ENCODE peak calls at places on chromosomes 2 and 18, in five cellular contexts. N is stomach, M is endothelial cell of umbilical vein, K is GM12878, Q is transverse colon. P is an unnamed sample.

GRCh38 chr2:218897394-218898108 is 16.9 kb downstream of the WNT10A start:
- DNase-seq in N (no peak), M (no peak), K (no peak), Q (no peak), P (no peak)

GRCh38 chr18:75422341-75422910 is 5.1 kb downstream of the SMIM21 start:
- DNase-seq in N (no peak), M (no peak), K (no peak), Q (no peak), P (no peak)

GRCh38 chr2:166653185-166653813 is 159.2 kb upstream of the SCN7A start:
- DNase-seq in N (no peak), M (peak), K (no peak), Q (no peak), P (no peak)

GRCh38 chr2:234392230-234392629 is 104.7 kb downstream of the ARL4C start:
- DNase-seq in N (no peak), M (no peak), K (no peak), Q (no peak), P (no peak)

GRCh38 chr2:235468978-235469694 is 24.7 kb upstream of the AGAP1 start:
- DNase-seq in N (peak), M (no peak), K (no peak), Q (peak), P (peak)

GRCh38 chr2:43792653-43793052 is 18.8 kb downstream of the DYNC2LI1 start:
- DNase-seq in N (no peak), M (no peak), K (peak), Q (no peak), P (no peak)

GRCh38 chr18:75828379-75828778 is 400.9 kb upstream of the SMIM21 start:
- DNase-seq in N (no peak), M (no peak), K (no peak), Q (no peak), P (no peak)

GRCh38 chr2:209663666-209664065 is 108.0 kb upstream of the UNC80 start:
- DNase-seq in N (no peak), M (no peak), K (no peak), Q (no peak), P (no peak)

GRCh38 chr2:159118859-159119510 is 150.5 kb downstream of the TANC1 start:
- DNase-seq in N (no peak), M (no peak), K (no peak), Q (no peak), P (no peak)

GRCh38 chr2:28344756-28345291 is 47.8 kb upstream of the FOSL2 start:
- DNase-seq in N (no peak), M (no peak), K (no peak), Q (no peak), P (no peak)

GRCh38 chr2:32479224-32479623 is 122.4 kb downstream of the BIRC6 start:
- DNase-seq in N (no peak), M (no peak), K (no peak), Q (no peak), P (no peak)

GRCh38 chr2:113124181-113124961 is 3.0 kb upstream of the IL1RN start:
- DNase-seq in N (no peak), M (no peak), K (peak), Q (no peak), P (peak)

GRCh38 chr2:2777213-2777612 is 446.1 kb upstream of the MYT1L start:
- DNase-seq in N (no peak), M (no peak), K (no peak), Q (no peak), P (no peak)

GRCh38 chr2:96505231-96505889 is at the start of gene NEURL3:
- DNase-seq in N (no peak), M (peak), K (no peak), Q (no peak), P (peak)

GRCh38 chr2:222203031-222203430 is 95.8 kb downstream of the PAX3 start:
- DNase-seq in N (no peak), M (no peak), K (no peak), Q (no peak), P (no peak)

GRCh38 chr2:143482316-143482715 is 353.1 kb downstream of the ARHGAP15 start:
- DNase-seq in N (no peak), M (peak), K (no peak), Q (no peak), P (no peak)

GRCh38 chr2:30252723-30253688 is 21.7 kb downstream of the LBH start:
- DNase-seq in N (peak), M (peak), K (no peak), Q (peak), P (no peak)

GRCh38 chr18:35267161-35267651 is 22.8 kb downstream of the ZSCAN30 start:
- DNase-seq in N (peak), M (peak), K (no peak), Q (peak), P (no peak)

GRCh38 chr2:56134861-56135260 is 48.9 kb upstream of the CCDC85A start:
- DNase-seq in N (no peak), M (no peak), K (no peak), Q (no peak), P (no peak)

GRCh38 chr2:198657520-198658121 is 800.1 kb downstream of the SATB2 start:
- DNase-seq in N (no peak), M (peak), K (no peak), Q (peak), P (no peak)

GRCh38 chr2:112547333-112547732 is 5.1 kb downstream of the POLR1B start:
- DNase-seq in N (no peak), M (no peak), K (no peak), Q (no peak), P (no peak)

GRCh38 chr2:132720393-132720792 is 50.4 kb upstream of the LYPD1 start:
- DNase-seq in N (no peak), M (no peak), K (no peak), Q (no peak), P (no peak)

GRCh38 chr2:54871457-54872103 is 148.1 kb downstream of the EML6 start:
- DNase-seq in N (no peak), M (no peak), K (no peak), Q (no peak), P (no peak)

GRCh38 chr2:140861666-140862065 is 1269.2 kb downstream of the LRP1B start:
- DNase-seq in N (no peak), M (no peak), K (no peak), Q (no peak), P (no peak)

GRCh38 chr2:239098288-239098970 is 250.5 kb downstream of the TWIST2 start:
- DNase-seq in N (no peak), M (no peak), K (no peak), Q (peak), P (no peak)

GRCh38 chr2:203122317-203122998 is 107.8 kb downstream of the NBEAL1 start:
- DNase-seq in N (no peak), M (peak), K (no peak), Q (no peak), P (no peak)

GRCh38 chr2:239160226-239161143 is 240.3 kb downstream of the HDAC4 start:
- DNase-seq in N (peak), M (no peak), K (no peak), Q (peak), P (peak)

GRCh38 chr2:138335036-138335435 is 166.5 kb upstream of the SPOPL start:
- DNase-seq in N (no peak), M (no peak), K (no peak), Q (no peak), P (no peak)

GRCh38 chr2:8892149-8892548 is 54.7 kb upstream of the KIDINS220 start:
- DNase-seq in N (no peak), M (no peak), K (no peak), Q (no peak), P (no peak)

GRCh38 chr2:175605989-175606841 is 395.9 kb downstream of the LNPK start:
- DNase-seq in N (no peak), M (no peak), K (no peak), Q (no peak), P (no peak)

GRCh38 chr2:200039847-200040246 is 84.5 kb downstream of the MAIP1 start:
- DNase-seq in N (no peak), M (no peak), K (no peak), Q (no peak), P (no peak)

GRCh38 chr2:59583173-59583765 is 970.2 kb downstream of the BCL11A start:
- DNase-seq in N (no peak), M (no peak), K (no peak), Q (no peak), P (no peak)

GRCh38 chr18:62281684-62282083 is 43.4 kb upstream of the TNFRSF11A start:
- DNase-seq in N (no peak), M (peak), K (no peak), Q (no peak), P (no peak)

GRCh38 chr18:58785171-58785805 is 79.4 kb upstream of the ZNF532 start:
- DNase-seq in N (peak), M (peak), K (no peak), Q (peak), P (peak)

DNA sequence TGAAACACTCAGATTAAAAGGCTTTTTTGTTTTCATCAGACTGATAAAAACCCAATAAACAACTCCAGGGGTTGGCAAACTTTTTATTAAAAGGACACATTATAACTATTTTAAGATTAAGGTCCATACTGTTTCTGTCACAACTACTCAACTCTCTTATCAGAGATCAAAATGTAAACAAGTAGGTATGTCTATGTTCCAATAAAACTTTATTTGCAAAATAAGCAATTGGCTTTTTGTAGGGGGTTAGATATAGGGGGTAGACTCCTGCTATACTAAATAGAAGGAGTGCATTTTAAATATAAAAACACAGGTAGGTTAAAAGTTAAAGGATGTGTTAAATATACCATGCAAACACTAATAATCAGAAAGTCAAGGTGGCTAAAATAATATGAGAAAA is 174.0 kb downstream of the MBD5 start:
- DNase-seq in N (no peak), M (no peak), K (no peak), Q (no peak), P (no peak)
- TF ChIP-seq POLR2A in N (no peak), M (no peak), K (no peak), Q (no peak), P (no peak)

GRCh38 chr2:197296861-197297260 is 13.7 kb downstream of the ANKRD44 start:
- DNase-seq in N (no peak), M (no peak), K (no peak), Q (no peak), P (no peak)

GRCh38 chr2:197297262-197297661 is 13.3 kb downstream of the ANKRD44 start:
- DNase-seq in N (no peak), M (no peak), K (no peak), Q (no peak), P (no peak)

GRCh38 chr2:197294260-197294659 is 16.3 kb downstream of the ANKRD44 start:
- DNase-seq in N (no peak), M (no peak), K (no peak), Q (no peak), P (no peak)

GRCh38 chr2:197292614-197293013 is 18.0 kb downstream of the ANKRD44 start:
- DNase-seq in N (no peak), M (no peak), K (no peak), Q (no peak), P (no peak)

GRCh38 chr2:197293252-197294007 is 17.1 kb downstream of the ANKRD44 start:
- DNase-seq in N (no peak), M (no peak), K (no peak), Q (no peak), P (no peak)
- TF ChIP-seq POLR2A in N (no peak), M (no peak), K (no peak), Q (no peak), P (no peak)

GRCh38 chr2:118150294-118150693 is 62.0 kb downstream of the INSIG2 start:
- DNase-seq in N (no peak), M (no peak), K (no peak), Q (no peak), P (no peak)
- TF ChIP-seq POLR2A in N (no peak), M (no peak), K (no peak), Q (no peak), P (no peak)

DNA sequence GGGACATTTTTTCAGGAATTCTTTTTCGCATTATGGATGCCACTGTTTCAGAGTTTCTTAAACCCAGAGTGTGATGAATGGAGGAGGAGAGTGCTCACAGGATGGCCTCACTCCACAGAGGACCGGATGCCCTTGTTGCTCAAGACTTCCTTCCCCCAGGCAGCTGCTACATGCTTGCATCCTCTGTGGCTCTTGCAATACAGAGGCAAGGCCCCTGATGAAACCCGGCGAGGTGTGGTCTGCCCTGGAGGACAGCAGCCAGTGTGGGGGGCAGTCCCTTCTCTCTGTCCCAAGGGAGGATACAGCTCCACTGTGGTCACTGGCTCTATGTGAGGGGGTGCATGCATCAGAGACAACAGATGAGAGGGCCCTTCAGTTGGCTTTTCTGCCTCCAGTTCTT is 109.6 kb downstream of the SH3RF3 start:
- DNase-seq in N (peak), M (peak), K (peak), Q (peak), P (no peak)
- TF ChIP-seq POLR2A in N (no peak), M (peak), K (no peak), Q (no peak), P (no peak)

P was measured in H54.